ENCODE peak calls at places on chromosomes 12 and 14, in seven cellular contexts. One of them, this sample, is unnamed.

GRCh38 chr14:49972199-49972671 is 79.4 kb downstream of the ARF6 start:
- DNase-seq in occipital lobe: no peak
- DNase-seq in RWPE1: no peak
- DNase-seq in EL: peak; percentile 88
- DNase-seq in activated naive CD8-positive, alpha-beta T cell treated with anti-CD3 and anti-CD28 coated beads, Interleukin-2, amount 50 U/mL, for 16 hours: no peak
- DNase-seq in NCI-H1694: peak; percentile 17
- DNase-seq in T-helper 17 cell: no peak
- DNase-seq in this sample: no peak

GRCh38 chr12:121301876-121302275 is 5.4 kb upstream of the CAMKK2 start:
- DNase-seq in EL: no peak
- DNase-seq in occipital lobe: no peak
- DNase-seq in RWPE1: no peak
- DNase-seq in NCI-H1694: no peak
- DNase-seq in activated naive CD8-positive, alpha-beta T cell treated with anti-CD3 and anti-CD28 coated beads, Interleukin-2, amount 50 U/mL, for 16 hours: no peak
- DNase-seq in T-helper 17 cell: no peak
- DNase-seq in this sample: no peak

GRCh38 chr12:42741771-42742510 is 152.4 kb upstream of the PRICKLE1 start:
- DNase-seq in T-helper 17 cell: no peak
- DNase-seq in activated naive CD8-positive, alpha-beta T cell treated with anti-CD3 and anti-CD28 coated beads, Interleukin-2, amount 50 U/mL, for 16 hours: no peak
- DNase-seq in EL: peak; percentile 78
- DNase-seq in occipital lobe: no peak
- DNase-seq in NCI-H1694: no peak
- DNase-seq in RWPE1: no peak
- DNase-seq in this sample: no peak

GRCh38 chr12:125533434-125534029 is 468.3 kb downstream of the AACS start:
- DNase-seq in activated naive CD8-positive, alpha-beta T cell treated with anti-CD3 and anti-CD28 coated beads, Interleukin-2, amount 50 U/mL, for 16 hours: no peak
- DNase-seq in T-helper 17 cell: no peak
- DNase-seq in RWPE1: peak; percentile 42
- DNase-seq in NCI-H1694: no peak
- DNase-seq in EL: no peak
- DNase-seq in occipital lobe: peak; percentile 14
- DNase-seq in this sample: peak; percentile 37

GRCh38 chr14:76473381-76474263 is 97.7 kb downstream of the ESRRB start:
- DNase-seq in RWPE1: peak; percentile 17
- DNase-seq in T-helper 17 cell: no peak
- DNase-seq in EL: peak; percentile 12
- DNase-seq in NCI-H1694: no peak
- DNase-seq in activated naive CD8-positive, alpha-beta T cell treated with anti-CD3 and anti-CD28 coated beads, Interleukin-2, amount 50 U/mL, for 16 hours: no peak
- DNase-seq in occipital lobe: no peak
- DNase-seq in this sample: no peak

GRCh38 chr14:101112351-101113107 is 209.0 kb upstream of the RTL1 start:
- DNase-seq in T-helper 17 cell: no peak
- DNase-seq in occipital lobe: no peak
- DNase-seq in activated naive CD8-positive, alpha-beta T cell treated with anti-CD3 and anti-CD28 coated beads, Interleukin-2, amount 50 U/mL, for 16 hours: no peak
- DNase-seq in RWPE1: no peak
- DNase-seq in NCI-H1694: no peak
- DNase-seq in EL: no peak
- DNase-seq in this sample: no peak

GRCh38 chr12:47964102-47964723 is 817 bp downstream of the TMEM106C start:
- DNase-seq in T-helper 17 cell: no peak
- DNase-seq in NCI-H1694: no peak
- DNase-seq in RWPE1: no peak
- DNase-seq in activated naive CD8-positive, alpha-beta T cell treated with anti-CD3 and anti-CD28 coated beads, Interleukin-2, amount 50 U/mL, for 16 hours: no peak
- DNase-seq in EL: peak; percentile 26
- DNase-seq in occipital lobe: no peak
- DNase-seq in this sample: no peak

GRCh38 chr12:100908501-100908900 is 113.9 kb downstream of the ANO4 start:
- DNase-seq in T-helper 17 cell: no peak
- DNase-seq in EL: peak; percentile 38
- DNase-seq in activated naive CD8-positive, alpha-beta T cell treated with anti-CD3 and anti-CD28 coated beads, Interleukin-2, amount 50 U/mL, for 16 hours: no peak
- DNase-seq in occipital lobe: no peak
- DNase-seq in NCI-H1694: no peak
- DNase-seq in RWPE1: peak; percentile 35
- DNase-seq in this sample: no peak

GRCh38 chr12:103504606-103505005 is 8.8 kb upstream of the C12orf42 start:
- DNase-seq in T-helper 17 cell: no peak
- DNase-seq in activated naive CD8-positive, alpha-beta T cell treated with anti-CD3 and anti-CD28 coated beads, Interleukin-2, amount 50 U/mL, for 16 hours: no peak
- DNase-seq in RWPE1: no peak
- DNase-seq in NCI-H1694: no peak
- DNase-seq in occipital lobe: no peak
- DNase-seq in EL: no peak
- DNase-seq in this sample: no peak

GRCh38 chr14:36785511-36785910 is 123.9 kb downstream of the PAX9 start:
- DNase-seq in RWPE1: no peak
- DNase-seq in activated naive CD8-positive, alpha-beta T cell treated with anti-CD3 and anti-CD28 coated beads, Interleukin-2, amount 50 U/mL, for 16 hours: no peak
- DNase-seq in T-helper 17 cell: no peak
- DNase-seq in EL: no peak
- DNase-seq in NCI-H1694: no peak
- DNase-seq in occipital lobe: no peak
- DNase-seq in this sample: no peak

GRCh38 chr12:50032516-50033316 is 7.4 kb upstream of the RACGAP1 start:
- DNase-seq in NCI-H1694: no peak
- DNase-seq in activated naive CD8-positive, alpha-beta T cell treated with anti-CD3 and anti-CD28 coated beads, Interleukin-2, amount 50 U/mL, for 16 hours: no peak
- DNase-seq in T-helper 17 cell: no peak
- DNase-seq in EL: no peak
- DNase-seq in occipital lobe: no peak
- DNase-seq in RWPE1: no peak
- DNase-seq in this sample: no peak

GRCh38 chr14:86055512-86055911 is 525.6 kb downstream of the FLRT2 start:
- DNase-seq in activated naive CD8-positive, alpha-beta T cell treated with anti-CD3 and anti-CD28 coated beads, Interleukin-2, amount 50 U/mL, for 16 hours: no peak
- DNase-seq in EL: peak; percentile 12
- DNase-seq in RWPE1: no peak
- DNase-seq in NCI-H1694: no peak
- DNase-seq in T-helper 17 cell: no peak
- DNase-seq in occipital lobe: no peak
- DNase-seq in this sample: no peak

GRCh38 chr12:48788852-48789775 is at the start of gene ADCY6:
- DNase-seq in occipital lobe: peak; percentile 58
- DNase-seq in activated naive CD8-positive, alpha-beta T cell treated with anti-CD3 and anti-CD28 coated beads, Interleukin-2, amount 50 U/mL, for 16 hours: no peak
- DNase-seq in T-helper 17 cell: no peak
- DNase-seq in RWPE1: peak; percentile 67
- DNase-seq in NCI-H1694: no peak
- DNase-seq in EL: peak; percentile 63
- DNase-seq in this sample: peak; percentile 23

GRCh38 chr14:104924421-104925213 is at the start of gene PLD4:
- DNase-seq in T-helper 17 cell: no peak
- DNase-seq in occipital lobe: no peak
- DNase-seq in activated naive CD8-positive, alpha-beta T cell treated with anti-CD3 and anti-CD28 coated beads, Interleukin-2, amount 50 U/mL, for 16 hours: no peak
- DNase-seq in NCI-H1694: no peak
- DNase-seq in EL: no peak
- DNase-seq in RWPE1: no peak
- DNase-seq in this sample: no peak

GRCh38 chr14:68377459-68377858 is 415.4 kb downstream of the ZFP36L1 start:
- DNase-seq in EL: no peak
- DNase-seq in T-helper 17 cell: no peak
- DNase-seq in activated naive CD8-positive, alpha-beta T cell treated with anti-CD3 and anti-CD28 coated beads, Interleukin-2, amount 50 U/mL, for 16 hours: no peak
- DNase-seq in NCI-H1694: no peak
- DNase-seq in occipital lobe: peak; percentile 62
- DNase-seq in RWPE1: no peak
- DNase-seq in this sample: peak; percentile 29

GRCh38 chr12:5452569-5452968 is 20.7 kb downstream of the NTF3 start:
- DNase-seq in activated naive CD8-positive, alpha-beta T cell treated with anti-CD3 and anti-CD28 coated beads, Interleukin-2, amount 50 U/mL, for 16 hours: no peak
- DNase-seq in EL: no peak
- DNase-seq in T-helper 17 cell: no peak
- DNase-seq in occipital lobe: no peak
- DNase-seq in NCI-H1694: no peak
- DNase-seq in RWPE1: no peak
- DNase-seq in this sample: no peak

GRCh38 chr12:121773011-121773777 is 20.3 kb downstream of the RHOF start:
- DNase-seq in RWPE1: peak; percentile 86
- DNase-seq in EL: peak; percentile 73
- DNase-seq in occipital lobe: no peak
- DNase-seq in NCI-H1694: peak; percentile 49
- DNase-seq in T-helper 17 cell: peak; percentile 63
- DNase-seq in activated naive CD8-positive, alpha-beta T cell treated with anti-CD3 and anti-CD28 coated beads, Interleukin-2, amount 50 U/mL, for 16 hours: peak; percentile 48
- DNase-seq in this sample: no peak

GRCh38 chr12:1630827-1631591 is 2.0 kb downstream of the WNT5B start:
- DNase-seq in T-helper 17 cell: no peak
- DNase-seq in RWPE1: no peak
- DNase-seq in occipital lobe: no peak
- DNase-seq in EL: no peak
- DNase-seq in NCI-H1694: no peak
- DNase-seq in activated naive CD8-positive, alpha-beta T cell treated with anti-CD3 and anti-CD28 coated beads, Interleukin-2, amount 50 U/mL, for 16 hours: no peak
- DNase-seq in this sample: no peak

GRCh38 chr12:108907861-108908302 is 28.0 kb downstream of the DAO start:
- DNase-seq in NCI-H1694: no peak
- DNase-seq in occipital lobe: no peak
- DNase-seq in activated naive CD8-positive, alpha-beta T cell treated with anti-CD3 and anti-CD28 coated beads, Interleukin-2, amount 50 U/mL, for 16 hours: no peak
- DNase-seq in RWPE1: peak; percentile 26
- DNase-seq in T-helper 17 cell: no peak
- DNase-seq in EL: peak; percentile 13
- DNase-seq in this sample: no peak

GRCh38 chr14:61997146-61997545 is 234.9 kb downstream of the SNAPC1 start:
- DNase-seq in EL: no peak
- DNase-seq in T-helper 17 cell: no peak
- DNase-seq in RWPE1: no peak
- DNase-seq in activated naive CD8-positive, alpha-beta T cell treated with anti-CD3 and anti-CD28 coated beads, Interleukin-2, amount 50 U/mL, for 16 hours: no peak
- DNase-seq in occipital lobe: no peak
- DNase-seq in NCI-H1694: no peak
- DNase-seq in this sample: no peak

GRCh38 chr14:20376071-20376588 is 32.7 kb downstream of the PARP2 start:
- DNase-seq in T-helper 17 cell: no peak
- DNase-seq in activated naive CD8-positive, alpha-beta T cell treated with anti-CD3 and anti-CD28 coated beads, Interleukin-2, amount 50 U/mL, for 16 hours: no peak
- DNase-seq in EL: no peak
- DNase-seq in NCI-H1694: no peak
- DNase-seq in occipital lobe: no peak
- DNase-seq in RWPE1: no peak
- DNase-seq in this sample: no peak

GRCh38 chr12:91367234-91367849 is 184.7 kb upstream of the DCN start:
- DNase-seq in occipital lobe: no peak
- DNase-seq in T-helper 17 cell: no peak
- DNase-seq in RWPE1: peak; percentile 17
- DNase-seq in NCI-H1694: peak; percentile 4
- DNase-seq in EL: peak; percentile 25
- DNase-seq in activated naive CD8-positive, alpha-beta T cell treated with anti-CD3 and anti-CD28 coated beads, Interleukin-2, amount 50 U/mL, for 16 hours: no peak
- DNase-seq in this sample: no peak

GRCh38 chr14:22748691-22749090 is 17.8 kb upstream of the OXA1L start:
- DNase-seq in T-helper 17 cell: no peak
- DNase-seq in NCI-H1694: no peak
- DNase-seq in occipital lobe: no peak
- DNase-seq in activated naive CD8-positive, alpha-beta T cell treated with anti-CD3 and anti-CD28 coated beads, Interleukin-2, amount 50 U/mL, for 16 hours: no peak
- DNase-seq in RWPE1: no peak
- DNase-seq in EL: no peak
- DNase-seq in this sample: no peak

GRCh38 chr12:119176267-119177055 is 2.3 kb upstream of the HSPB8 start:
- DNase-seq in occipital lobe: peak; percentile 61
- DNase-seq in T-helper 17 cell: no peak
- DNase-seq in EL: peak; percentile 87
- DNase-seq in NCI-H1694: peak; percentile 37
- DNase-seq in RWPE1: peak; percentile 79
- DNase-seq in activated naive CD8-positive, alpha-beta T cell treated with anti-CD3 and anti-CD28 coated beads, Interleukin-2, amount 50 U/mL, for 16 hours: no peak
- DNase-seq in this sample: peak; percentile 73

GRCh38 chr12:62671321-62671720 is 204.7 kb downstream of the MON2 start:
- DNase-seq in EL: no peak
- DNase-seq in NCI-H1694: no peak
- DNase-seq in activated naive CD8-positive, alpha-beta T cell treated with anti-CD3 and anti-CD28 coated beads, Interleukin-2, amount 50 U/mL, for 16 hours: no peak
- DNase-seq in occipital lobe: no peak
- DNase-seq in T-helper 17 cell: no peak
- DNase-seq in RWPE1: no peak
- DNase-seq in this sample: no peak

GRCh38 chr12:131034631-131035267 is 81.0 kb downstream of the ADGRD1 start:
- DNase-seq in occipital lobe: no peak
- DNase-seq in RWPE1: no peak
- DNase-seq in NCI-H1694: no peak
- DNase-seq in activated naive CD8-positive, alpha-beta T cell treated with anti-CD3 and anti-CD28 coated beads, Interleukin-2, amount 50 U/mL, for 16 hours: no peak
- DNase-seq in T-helper 17 cell: no peak
- DNase-seq in EL: no peak
- DNase-seq in this sample: no peak

GRCh38 chr14:72513994-72514659 is 379.8 kb downstream of the DPF3 start:
- DNase-seq in activated naive CD8-positive, alpha-beta T cell treated with anti-CD3 and anti-CD28 coated beads, Interleukin-2, amount 50 U/mL, for 16 hours: no peak
- DNase-seq in EL: peak; percentile 68
- DNase-seq in occipital lobe: no peak
- DNase-seq in RWPE1: peak; percentile 40
- DNase-seq in T-helper 17 cell: no peak
- DNase-seq in NCI-H1694: peak; percentile 92
- DNase-seq in this sample: peak; percentile 11

GRCh38 chr12:94140556-94140955 is 7.8 kb upstream of the PLXNC1 start:
- DNase-seq in T-helper 17 cell: peak; percentile 14
- DNase-seq in occipital lobe: no peak
- DNase-seq in NCI-H1694: no peak
- DNase-seq in activated naive CD8-positive, alpha-beta T cell treated with anti-CD3 and anti-CD28 coated beads, Interleukin-2, amount 50 U/mL, for 16 hours: peak; percentile 27
- DNase-seq in RWPE1: no peak
- DNase-seq in EL: peak; percentile 16
- DNase-seq in this sample: no peak

GRCh38 chr14:58315606-58316005 is 17.3 kb downstream of the ARID4A start:
- DNase-seq in RWPE1: peak; percentile 70
- DNase-seq in EL: peak; percentile 34
- DNase-seq in T-helper 17 cell: no peak
- DNase-seq in activated naive CD8-positive, alpha-beta T cell treated with anti-CD3 and anti-CD28 coated beads, Interleukin-2, amount 50 U/mL, for 16 hours: no peak
- DNase-seq in occipital lobe: no peak
- DNase-seq in NCI-H1694: no peak
- DNase-seq in this sample: no peak

GRCh38 chr14:71148627-71149026 is 241.4 kb downstream of the PCNX1 start:
- DNase-seq in RWPE1: no peak
- DNase-seq in occipital lobe: no peak
- DNase-seq in NCI-H1694: no peak
- DNase-seq in T-helper 17 cell: no peak
- DNase-seq in EL: no peak
- DNase-seq in activated naive CD8-positive, alpha-beta T cell treated with anti-CD3 and anti-CD28 coated beads, Interleukin-2, amount 50 U/mL, for 16 hours: no peak
- DNase-seq in this sample: no peak

GRCh38 chr14:24139272-24139934 is 2.0 kb downstream of the EMC9 start:
- DNase-seq in NCI-H1694: no peak
- DNase-seq in T-helper 17 cell: no peak
- DNase-seq in RWPE1: no peak
- DNase-seq in activated naive CD8-positive, alpha-beta T cell treated with anti-CD3 and anti-CD28 coated beads, Interleukin-2, amount 50 U/mL, for 16 hours: no peak
- DNase-seq in EL: no peak
- DNase-seq in occipital lobe: no peak
- DNase-seq in this sample: no peak

GRCh38 chr14:52314521-52315354 is 626 bp downstream of the PTGER2 start:
- DNase-seq in activated naive CD8-positive, alpha-beta T cell treated with anti-CD3 and anti-CD28 coated beads, Interleukin-2, amount 50 U/mL, for 16 hours: no peak
- DNase-seq in T-helper 17 cell: peak; percentile 14
- DNase-seq in NCI-H1694: no peak
- DNase-seq in RWPE1: peak; percentile 6
- DNase-seq in EL: peak; percentile 37
- DNase-seq in occipital lobe: peak; percentile 7
- DNase-seq in this sample: no peak

GRCh38 chr14:105076296-105076804 is 11.1 kb upstream of the GPR132 start:
- DNase-seq in occipital lobe: no peak
- DNase-seq in EL: no peak
- DNase-seq in RWPE1: no peak
- DNase-seq in activated naive CD8-positive, alpha-beta T cell treated with anti-CD3 and anti-CD28 coated beads, Interleukin-2, amount 50 U/mL, for 16 hours: no peak
- DNase-seq in T-helper 17 cell: no peak
- DNase-seq in NCI-H1694: no peak
- DNase-seq in this sample: no peak

GRCh38 chr12:54060174-54060974 is 6.7 kb downstream of the HOXC4 start:
- DNase-seq in EL: no peak
- DNase-seq in occipital lobe: no peak
- DNase-seq in T-helper 17 cell: no peak
- DNase-seq in NCI-H1694: no peak
- DNase-seq in activated naive CD8-positive, alpha-beta T cell treated with anti-CD3 and anti-CD28 coated beads, Interleukin-2, amount 50 U/mL, for 16 hours: no peak
- DNase-seq in RWPE1: no peak
- DNase-seq in this sample: no peak

GRCh38 chr12:26614217-26614616 is 218.8 kb downstream of the ITPR2 start:
- DNase-seq in activated naive CD8-positive, alpha-beta T cell treated with anti-CD3 and anti-CD28 coated beads, Interleukin-2, amount 50 U/mL, for 16 hours: no peak
- DNase-seq in EL: peak; percentile 33
- DNase-seq in occipital lobe: no peak
- DNase-seq in NCI-H1694: no peak
- DNase-seq in T-helper 17 cell: no peak
- DNase-seq in RWPE1: peak; percentile 4
- DNase-seq in this sample: no peak

GRCh38 chr12:106541201-106541600 is 41.6 kb upstream of the RFX4 start:
- DNase-seq in EL: no peak
- DNase-seq in T-helper 17 cell: no peak
- DNase-seq in NCI-H1694: no peak
- DNase-seq in occipital lobe: no peak
- DNase-seq in RWPE1: no peak
- DNase-seq in activated naive CD8-positive, alpha-beta T cell treated with anti-CD3 and anti-CD28 coated beads, Interleukin-2, amount 50 U/mL, for 16 hours: no peak
- DNase-seq in this sample: no peak

GRCh38 chr12:100251917-100252316 is 15.0 kb downstream of the DEPDC4 start:
- DNase-seq in occipital lobe: no peak
- DNase-seq in activated naive CD8-positive, alpha-beta T cell treated with anti-CD3 and anti-CD28 coated beads, Interleukin-2, amount 50 U/mL, for 16 hours: no peak
- DNase-seq in T-helper 17 cell: no peak
- DNase-seq in NCI-H1694: no peak
- DNase-seq in RWPE1: no peak
- DNase-seq in EL: no peak
- DNase-seq in this sample: no peak

This sample was measured in amygdala.